ENCODE peak calls at places on chromosomes 5 and 9, in four cellular contexts. I is A549, V is ovary, M is body of pancreas. X is an unnamed sample.

GRCh38 chr5:66892715-66893114 is 296.5 kb downstream of the MAST4 start:
- DNase-seq in I (no peak), V (no peak), M (no peak), X (no peak)

GRCh38 chr9:133961226-133962165 is 30.6 kb downstream of the VAV2 start:
- DNase-seq in I (no peak), V (no peak), M (no peak), X (no peak)

GRCh38 chr5:159403906-159404641 is 73.8 kb upstream of the IL12B start:
- DNase-seq in I (no peak), V (no peak), M (no peak), X (no peak)

GRCh38 chr9:87336407-87336806 is 161.3 kb upstream of the DAPK1 start:
- DNase-seq in I (peak; percentile 13), V (no peak), M (peak; percentile 28), X (no peak)

GRCh38 chr9:5110867-5111681 is 74.4 kb downstream of the INSL6 start:
- DNase-seq in I (no peak), V (peak; percentile 12), M (no peak), X (no peak)

GRCh38 chr5:91632871-91633270 is 249.8 kb upstream of the ARRDC3 start:
- DNase-seq in I (no peak), V (no peak), M (no peak), X (no peak)

GRCh38 chr5:57889558-57889957 is 406.9 kb upstream of the ACTBL2 start:
- DNase-seq in I (peak; percentile 20), V (no peak), M (no peak), X (no peak)

GRCh38 chr9:129109952-129110739 is 447 bp downstream of the CRAT start:
- DNase-seq in I (peak; percentile 40), V (peak; percentile 45), M (no peak), X (no peak)

GRCh38 chr5:73945505-73945904 is 319.5 kb downstream of the ARHGEF28 start:
- DNase-seq in I (no peak), V (no peak), M (peak; percentile 38), X (no peak)

GRCh38 chr5:170681013-170681433 is 102.5 kb upstream of the GABRP start:
- DNase-seq in I (peak; percentile 16), V (no peak), M (peak; percentile 18), X (no peak)

GRCh38 chr9:129665008-129665771 is at the start of gene PRRX2:
- DNase-seq in I (peak; percentile 49), V (no peak), M (no peak), X (no peak)

GRCh38 chr5:671459-672328 is 21.5 kb downstream of the TPPP start:
- DNase-seq in I (peak; percentile 75), V (peak; percentile 79), M (peak; percentile 77), X (peak; percentile 78)
- H3K27ac ChIP-seq in I (peak overlapping the region; percentile 88), V (no peak overlapping the region), M (peak overlapping the region; percentile 6), X (no peak overlapping the region)

GRCh38 chr5:10648806-10649517 is 85.1 kb downstream of the ANKRD33B start:
- DNase-seq in I (no peak), V (no peak), M (no peak), X (peak; percentile 21)

GRCh38 chr5:10645671-10646070 is 81.8 kb downstream of the ANKRD33B start:
- DNase-seq in I (no peak), V (no peak), M (no peak), X (peak; percentile 2)

GRCh38 chr5:10642367-10642766 is 78.5 kb downstream of the ANKRD33B start:
- DNase-seq in I (no peak), V (no peak), M (no peak), X (no peak)

GRCh38 chr5:10647640-10648039 is 83.8 kb downstream of the ANKRD33B start:
- DNase-seq in I (no peak), V (no peak), M (no peak), X (peak; percentile 14)

DNA sequence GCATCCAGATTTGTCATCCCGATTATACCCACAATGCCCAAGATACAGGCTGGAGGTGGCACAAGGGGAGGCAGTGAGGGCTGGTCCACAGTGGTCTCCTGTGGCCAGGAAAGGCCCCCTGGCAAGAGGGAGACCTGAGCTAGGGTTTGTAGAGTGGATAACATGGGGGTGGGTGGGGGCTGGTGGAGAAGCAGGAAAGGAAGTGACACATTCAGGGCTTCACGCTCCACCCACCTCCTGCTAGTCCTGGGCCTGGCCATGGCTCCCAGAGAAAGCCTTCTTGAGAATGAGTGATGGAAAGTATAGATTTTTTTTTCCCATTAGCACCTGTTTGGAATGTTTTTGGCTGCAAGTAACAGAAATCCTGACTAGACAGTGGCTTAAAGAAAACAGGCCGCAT is 81.3 kb downstream of the ANKRD33B start:
- DNase-seq in I (no peak), V (no peak), M (no peak), X (peak; percentile 9)
- TF ChIP-seq POLR2A in I (no peak), V (no peak), M (no peak), X (no peak)

GRCh38 chr5:139022528-139022927 is 147.4 kb upstream of the LRRTM2 start:
- DNase-seq in I (no peak), V (no peak), M (no peak), X (no peak)
- H3K27ac ChIP-seq in I (no peak overlapping the region), V (no peak overlapping the region), M (no peak overlapping the region), X (no peak overlapping the region)

DNA sequence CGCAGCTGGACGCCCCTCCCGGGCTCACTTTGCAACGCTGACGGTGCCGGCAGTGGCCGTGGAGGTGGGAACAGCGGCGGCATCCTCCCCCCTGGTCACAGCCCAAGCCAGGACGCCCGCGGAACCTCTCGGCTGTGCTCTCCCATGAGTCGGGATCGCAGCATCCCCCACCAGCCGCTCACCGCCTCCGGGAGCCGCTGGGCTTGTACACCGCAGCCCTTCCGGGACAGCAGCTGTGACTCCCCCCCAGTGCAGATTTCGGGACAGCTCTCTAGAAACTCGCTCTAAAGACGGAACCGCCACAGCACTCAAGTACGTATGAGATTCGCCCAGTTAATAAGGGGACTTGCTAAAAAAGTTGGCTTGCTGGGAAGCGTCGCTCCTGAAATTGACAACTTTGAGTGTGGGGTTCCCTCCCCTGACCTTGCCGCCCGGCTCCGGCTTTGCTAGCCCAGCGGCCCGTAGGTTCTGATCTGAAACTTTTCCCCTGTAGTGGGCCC is 461 bp downstream of the NR4A3 start:
- DNase-seq in I (peak; percentile 28), V (no peak), M (no peak), X (no peak)
- TF ChIP-seq POLR2A in I (no peak), V (no peak), M (peak; percentile 47), X (no peak)

GRCh38 chr5:17260549-17260948 is 43.1 kb downstream of the BASP1 start:
- DNase-seq in I (no peak), V (no peak), M (no peak), X (no peak)

GRCh38 chr5:17257705-17258273 is 40.4 kb downstream of the BASP1 start:
- DNase-seq in I (no peak), V (no peak), M (no peak), X (no peak)

GRCh38 chr5:17256839-17257238 is 39.4 kb downstream of the BASP1 start:
- DNase-seq in I (no peak), V (no peak), M (no peak), X (no peak)

GRCh38 chr5:17256171-17256570 is 38.7 kb downstream of the BASP1 start:
- DNase-seq in I (no peak), V (no peak), M (no peak), X (no peak)

DNA sequence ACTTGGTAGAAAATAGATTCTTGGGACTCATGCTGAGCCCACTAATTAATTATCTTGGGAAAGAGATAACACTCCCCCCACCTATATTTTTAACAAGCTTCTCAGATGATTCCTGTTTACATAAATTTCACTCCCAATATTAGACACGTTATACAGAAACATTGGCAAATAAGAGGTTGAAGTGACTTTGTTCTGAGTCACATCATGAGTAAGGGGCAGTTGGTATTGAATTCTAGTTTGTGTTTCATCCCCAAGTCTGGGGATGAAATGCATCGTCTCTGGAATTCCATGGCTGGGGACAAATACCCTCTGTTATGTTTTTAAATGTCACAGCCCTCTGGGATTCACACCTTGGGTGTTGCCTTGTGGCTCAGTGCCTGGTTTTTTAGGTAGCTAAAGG is 41.0 kb downstream of the BASP1 start:
- DNase-seq in I (no peak), V (no peak), M (no peak), X (no peak)
- H3K27ac ChIP-seq in I (peak overlapping the region; percentile 78), V (no peak overlapping the region), M (no peak overlapping the region), X (no peak overlapping the region)

GRCh38 chr5:117594165-117594564 is 1019.5 kb upstream of the SEMA6A start:
- DNase-seq in I (no peak), V (peak; percentile 60), M (no peak), X (no peak)
- TF ChIP-seq POLR2A in I (no peak), V (no peak), M (no peak), X (no peak)

GRCh38 chr9:137626448-137626847 is 7.6 kb downstream of the EHMT1 start:
- DNase-seq in I (no peak), V (no peak), M (no peak), X (no peak)

GRCh38 chr9:137631608-137632431 is 13.0 kb downstream of the EHMT1 start:
- DNase-seq in I (no peak), V (no peak), M (no peak), X (no peak)

GRCh38 chr9:137632432-137633161 is 13.8 kb downstream of the EHMT1 start:
- DNase-seq in I (no peak), V (no peak), M (no peak), X (no peak)

GRCh38 chr9:137630684-137631083 is 11.9 kb downstream of the EHMT1 start:
- DNase-seq in I (no peak), V (no peak), M (no peak), X (no peak)

DNA sequence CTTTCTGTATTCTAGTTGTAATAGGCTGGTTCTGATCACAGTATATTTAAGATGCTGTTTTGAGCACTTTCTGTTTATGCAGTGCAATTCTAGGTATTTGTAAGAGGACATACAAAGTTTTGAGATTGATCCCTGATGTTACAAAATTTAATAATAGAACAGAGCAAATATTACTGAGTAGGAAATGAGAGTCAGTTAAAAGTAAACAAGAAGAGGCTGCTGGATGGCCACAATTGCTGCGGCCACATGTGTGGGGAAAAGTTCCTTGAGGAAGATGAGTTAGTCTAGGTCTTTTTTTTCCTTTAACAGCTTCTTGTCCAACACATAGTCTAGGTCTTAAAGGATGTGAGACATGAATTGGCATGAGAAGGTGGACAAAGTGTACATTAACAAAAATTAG is 11.3 kb downstream of the EHMT1 start:
- DNase-seq in I (no peak), V (no peak), M (no peak), X (no peak)
- H3K27ac ChIP-seq in I (no peak overlapping the region), V (peak overlapping the region; percentile 34), M (no peak overlapping the region), X (no peak overlapping the region)